ENCODE peak calls at places on chromosomes 16 and 17, in six cellular contexts. M is hepatocyte, Y is neural progenitor cell, J is GM23338, D is GM23248, W is HCT116. Z is an unnamed sample.

GRCh38 chr17:14790518-14790917 is 474.6 kb downstream of the PMP22 start:
- DNase-seq in W (no peak), Y (peak; percentile 6), J (no peak), M (no peak), D (peak; percentile 29), Z (no peak)

GRCh38 chr16:17173134-17173729 is 297.5 kb downstream of the XYLT1 start:
- DNase-seq in D (peak; percentile 65), W (no peak), M (peak; percentile 60), Y (no peak), J (no peak), Z (no peak)

GRCh38 chr17:58956997-58957724 is 149.5 kb downstream of the TRIM37 start:
- DNase-seq in W (peak; percentile 6), J (no peak), M (no peak), D (peak; percentile 41), Y (no peak), Z (peak; percentile 29)

GRCh38 chr16:30445149-30445407 is 596 bp downstream of the SEPHS2 start:
- DNase-seq in M (no peak), D (no peak), W (no peak), Y (no peak), J (no peak), Z (no peak)

GRCh38 chr16:66199189-66199588 is 167.3 kb upstream of the CDH5 start:
- DNase-seq in Y (no peak), W (no peak), D (peak; percentile 37), J (no peak), M (no peak), Z (no peak)

GRCh38 chr17:82278786-82279379 is 5.4 kb upstream of the CSNK1D start:
- DNase-seq in D (no peak), M (no peak), W (no peak), J (no peak), Y (no peak), Z (no peak)

GRCh38 chr17:31754239-31754945 is 104.7 kb downstream of the COPRS start:
- DNase-seq in J (no peak), M (peak; percentile 28), D (peak; percentile 79), Y (no peak), W (peak; percentile 16), Z (peak; percentile 50)

GRCh38 chr17:32259596-32259995 is 6.0 kb upstream of the RHBDL3 start:
- DNase-seq in W (no peak), J (no peak), M (no peak), Y (no peak), D (peak; percentile 64), Z (no peak)

GRCh38 chr17:37788531-37788930 is 43.7 kb upstream of the HNF1B start:
- DNase-seq in M (no peak), W (no peak), D (no peak), Y (no peak), J (no peak), Z (no peak)

GRCh38 chr17:59377410-59377809 is 46.0 kb downstream of the YPEL2 start:
- DNase-seq in J (no peak), Y (no peak), W (no peak), D (peak; percentile 55), M (no peak), Z (no peak)

GRCh38 chr16:82040296-82040695 is 5.2 kb downstream of the HSD17B2 start:
- DNase-seq in D (no peak), M (no peak), W (no peak), Y (no peak), J (no peak), Z (no peak)

GRCh38 chr17:78147315-78147998 is 1.3 kb downstream of the C17orf99 start:
- DNase-seq in W (no peak), D (no peak), M (no peak), Y (no peak), J (no peak), Z (no peak)

GRCh38 chr17:76599699-76600460 is 14.2 kb upstream of the ST6GALNAC2 start:
- DNase-seq in M (no peak), J (no peak), Y (no peak), W (no peak), D (no peak), Z (no peak)

GRCh38 chr17:17408236-17408794 is 68.5 kb upstream of the MED9 start:
- DNase-seq in D (peak; percentile 63), Y (no peak), M (no peak), J (no peak), W (no peak), Z (peak; percentile 41)

GRCh38 chr16:1009358-1010150 is 28.0 kb downstream of the SOX8 start:
- DNase-seq in M (no peak), W (no peak), Y (no peak), J (no peak), D (no peak), Z (no peak)

GRCh38 chr16:62036101-62036806 is at the start of gene CDH8:
- DNase-seq in J (peak; percentile 79), W (no peak), D (no peak), M (peak; percentile 40), Y (peak; percentile 89), Z (no peak)

GRCh38 chr17:32019228-32019627 is 12.0 kb downstream of the LRRC37B start:
- DNase-seq in D (no peak), M (no peak), Y (no peak), W (no peak), J (no peak), Z (no peak)

GRCh38 chr16:30121741-30122620 is 1.0 kb downstream of the MAPK3 start:
- DNase-seq in M (no peak), Y (no peak), W (no peak), D (peak; percentile 31), J (no peak), Z (no peak)

GRCh38 chr17:75869282-75870141 is 8.9 kb downstream of the TRIM47 start:
- DNase-seq in D (peak; percentile 84), M (no peak), W (no peak), J (peak; percentile 17), Y (no peak), Z (no peak)

DNA sequence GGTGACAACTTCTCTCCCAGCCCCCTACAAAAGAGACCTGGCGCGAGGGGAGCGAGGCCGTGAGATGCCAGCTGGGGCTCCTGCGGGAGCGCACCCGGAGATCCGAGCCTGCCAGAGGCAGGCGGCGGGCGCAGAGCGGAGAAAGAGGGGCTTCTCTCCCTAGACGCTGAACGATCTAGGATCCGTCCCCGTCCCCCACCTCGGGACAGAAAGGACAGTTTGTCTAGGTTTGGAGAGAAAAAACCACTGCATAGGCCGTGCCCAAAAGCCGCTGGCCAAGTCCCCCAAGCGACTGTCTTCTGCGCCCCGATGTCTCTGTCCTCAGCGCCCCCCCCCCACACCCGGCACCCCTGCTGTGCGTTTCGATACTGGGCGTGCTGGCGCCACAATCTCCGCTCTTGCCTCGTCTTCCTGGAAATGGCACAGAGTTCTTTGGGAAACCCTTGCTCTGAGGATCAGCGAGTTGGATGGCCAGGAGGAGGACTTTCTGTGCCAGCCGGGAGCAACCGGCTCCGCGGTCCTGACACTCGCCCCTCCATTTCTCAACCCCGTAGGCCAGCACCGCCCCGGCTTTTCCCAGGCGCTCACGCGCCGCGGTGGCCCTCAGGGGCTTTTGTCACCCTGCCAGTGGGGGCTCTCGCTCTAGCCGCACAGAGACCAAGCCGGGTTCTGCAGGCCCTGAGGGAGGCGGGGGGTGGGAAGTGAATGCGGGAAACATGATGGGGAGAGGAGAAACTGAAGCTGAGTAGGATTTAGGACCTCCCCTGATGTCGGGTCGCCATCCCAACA is 1.0 kb downstream of the SSTR2 start:
- DNase-seq in M (no peak), J (peak; percentile 50), Y (peak; percentile 68), D (peak; percentile 52), W (no peak), Z (no peak)
- TF ChIP-seq EZH2 in M (peak; percentile 64), J (peak; percentile 71), Y (peak; percentile 60), D (peak; percentile 83), W (no peak), Z (no peak)

DNA sequence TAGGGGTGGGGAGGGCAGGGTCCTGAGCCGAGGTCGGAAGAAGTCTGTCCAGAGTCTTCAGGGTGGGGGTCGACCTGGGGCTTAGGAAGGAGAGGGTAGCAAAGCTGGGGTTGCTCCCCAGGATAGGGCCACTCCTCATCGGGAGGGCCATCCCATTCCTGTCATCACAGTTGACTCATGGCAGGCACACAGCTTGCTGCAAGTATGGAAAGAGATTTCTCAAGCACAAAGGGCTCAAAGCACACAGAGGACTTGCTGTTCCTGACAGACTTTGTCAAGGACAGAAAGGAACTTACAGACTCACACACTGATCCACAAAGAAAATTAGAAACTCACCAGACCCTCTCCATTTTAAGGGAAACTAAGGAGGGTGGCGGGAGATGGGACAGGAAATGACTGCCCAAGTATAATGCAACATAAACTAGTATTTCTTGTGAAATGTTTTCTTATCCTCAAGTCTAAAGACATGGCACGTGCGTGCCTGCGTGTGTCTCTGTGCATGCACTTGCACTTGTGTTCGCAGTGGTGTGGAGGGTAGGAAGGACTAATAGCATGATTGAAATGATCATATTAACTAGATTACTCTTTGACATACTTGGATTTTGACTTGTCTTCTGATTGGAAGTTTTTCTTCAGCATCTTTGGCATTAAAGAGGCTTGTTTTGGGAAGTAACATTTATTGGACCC is 2.4 kb downstream of the AOC2 start:
- DNase-seq in W (no peak), M (peak; percentile 33), Y (no peak), D (peak; percentile 85), J (no peak), Z (no peak)
- TF ChIP-seq EZH2phosphoT487 in W (no peak), M (no peak), Y (no peak), D (no peak), J (no peak), Z (no peak)

DNA sequence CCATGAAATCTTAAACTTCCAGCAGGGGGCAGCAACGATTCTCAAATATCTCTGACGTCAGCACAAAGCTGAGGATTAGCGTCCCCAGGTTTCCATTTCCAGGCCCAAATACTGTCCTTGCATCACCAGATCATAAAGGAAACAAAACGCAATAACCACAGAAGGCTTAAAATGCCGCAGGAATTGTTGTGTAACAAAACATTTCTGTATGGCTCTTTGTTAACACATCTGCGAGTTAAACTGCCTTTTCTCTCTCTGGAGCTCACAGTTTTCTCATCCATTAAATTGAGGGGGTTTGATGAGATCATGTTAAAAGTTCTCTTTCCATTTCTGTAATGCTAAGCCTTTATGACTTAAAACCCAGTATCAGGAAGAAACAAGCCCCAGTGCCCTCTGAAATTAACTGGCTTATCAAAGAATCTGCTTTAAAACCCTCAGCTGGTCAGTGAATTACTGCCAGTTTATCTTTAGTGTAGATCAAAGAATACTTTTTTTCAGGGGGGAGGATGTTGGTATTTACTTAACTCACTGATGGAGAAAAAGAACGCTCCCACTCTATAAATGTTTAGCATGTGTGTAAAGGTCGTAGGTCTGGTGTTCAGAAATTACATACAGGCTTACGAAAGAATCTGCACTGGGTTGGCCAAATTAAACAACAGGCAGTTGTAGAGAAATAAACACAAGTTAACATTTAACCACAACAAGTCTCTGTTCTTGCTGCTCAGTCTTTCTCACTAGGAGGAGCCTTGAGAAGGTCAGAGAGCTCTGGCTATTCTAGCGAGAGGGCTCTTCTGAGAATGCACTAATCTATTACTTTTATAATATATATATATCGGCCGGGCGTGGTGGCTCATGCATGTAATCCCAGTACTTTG is 10.6 kb upstream of the TERF2 start:
- DNase-seq in W (peak; percentile 88), D (peak; percentile 97), Y (peak; percentile 92), M (peak; percentile 95), J (peak; percentile 93), Z (peak; percentile 83)
- H2AFZ ChIP-seq in W (no peak overlapping the region), D (peak overlapping the region; percentile 63), Y (peak overlapping the region; percentile 92), M (peak overlapping the region; percentile 51), J (peak overlapping the region; percentile 87), Z (peak overlapping the region; percentile 29)

DNA sequence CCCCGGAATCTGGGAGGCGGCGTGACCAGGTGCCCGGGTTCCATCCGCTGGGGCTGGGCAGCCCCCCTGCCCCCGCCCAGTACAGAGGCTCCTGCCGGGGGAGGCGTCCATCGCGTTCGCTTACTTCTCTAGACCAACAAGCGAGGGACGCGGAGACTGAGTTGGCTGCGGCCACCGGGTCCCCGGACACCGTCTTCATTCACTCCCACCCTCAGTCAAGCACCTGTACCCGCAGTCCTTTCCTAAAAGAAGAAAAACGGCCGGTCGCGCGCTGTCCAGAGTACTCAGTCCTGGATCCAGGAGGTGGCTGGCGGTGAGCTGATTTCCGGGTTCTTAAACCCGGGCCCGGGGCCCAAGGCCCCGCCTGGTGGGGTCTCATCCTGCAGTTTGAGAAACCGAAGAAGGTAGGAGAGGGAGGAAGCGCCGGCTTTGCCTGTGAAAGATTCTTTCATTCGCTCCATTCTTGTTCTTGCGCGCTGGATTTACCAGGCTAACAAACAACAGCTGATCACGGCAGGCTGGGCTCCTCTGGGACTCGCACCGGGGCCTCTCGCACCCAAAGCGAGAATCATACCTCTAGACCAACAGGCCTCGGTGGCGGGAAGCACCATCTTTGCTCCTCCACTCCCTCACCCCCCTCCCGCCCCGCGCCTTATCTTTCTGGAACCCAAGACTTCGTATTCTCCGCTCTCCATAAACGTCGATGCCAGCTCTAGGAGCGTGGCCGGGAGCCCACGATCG is 17.4 kb upstream of the OR1F1 start:
- DNase-seq in W (no peak), J (peak; percentile 87), D (peak; percentile 38), Y (peak; percentile 57), M (no peak), Z (no peak)
- TF ChIP-seq EZH2 in W (no peak), J (no peak), D (peak; percentile 50), Y (peak; percentile 81), M (peak; percentile 72), Z (no peak)

Z was measured in PC-3.